ENCODE peak calls at places on chromosomes 13 and 19, in seven cellular contexts. R is left lung; Q is substantia nigra; K is ovary; E is transverse colon; A is SJCRH30; V is CD8-positive, alpha-beta T cell. I is an unnamed sample.

GRCh38 chr19:18510216-18510615 is 11.7 kb downstream of the ELL start:
- DNase-seq in R (no peak), K (no peak), V (no peak), A (no peak), Q (no peak), E (no peak), I (no peak)

GRCh38 chr13:99353836-99354235 is 46.6 kb upstream of the GPR183 start:
- DNase-seq in E (no peak), K (no peak), A (no peak), V (no peak), R (no peak), Q (no peak), I (no peak)

GRCh38 chr13:106599875-106600797 is 32.2 kb upstream of the ARGLU1 start:
- DNase-seq in K (no peak), Q (no peak), E (no peak), R (no peak), V (no peak), A (no peak), I (peak; percentile 38)

GRCh38 chr19:45500918-45501729 is 2.9 kb downstream of the PPM1N start:
- DNase-seq in Q (no peak), V (no peak), K (no peak), E (no peak), A (no peak), R (no peak), I (no peak)

GRCh38 chr19:55642153-55643002 is 1.1 kb upstream of the ZNF581 start:
- DNase-seq in R (peak; percentile 81), K (peak; percentile 61), E (peak; percentile 51), A (no peak), Q (no peak), V (peak; percentile 14), I (peak; percentile 36)

GRCh38 chr19:50777830-50778303 is 7.6 kb downstream of the GPR32 start:
- DNase-seq in A (no peak), Q (no peak), E (no peak), R (peak; percentile 63), V (no peak), K (no peak), I (no peak)

GRCh38 chr13:95842898-95843297 is 166.0 kb downstream of the DNAJC3 start:
- DNase-seq in A (no peak), E (no peak), Q (no peak), V (no peak), K (no peak), R (no peak), I (no peak)

GRCh38 chr19:5567971-5568407 is 236 bp upstream of the TINCR start:
- DNase-seq in Q (no peak), E (peak; percentile 49), R (no peak), K (no peak), V (no peak), A (no peak), I (no peak)

GRCh38 chr13:20945952-20946383 is 43.4 kb upstream of the XPO4 start:
- DNase-seq in K (no peak), E (peak; percentile 22), R (peak; percentile 80), A (no peak), Q (no peak), V (no peak), I (peak; percentile 9)

GRCh38 chr13:50400035-50400726 is 384.9 kb downstream of the KCNRG start:
- DNase-seq in Q (peak; percentile 63), R (no peak), A (no peak), E (no peak), K (no peak), V (no peak), I (peak; percentile 77)

GRCh38 chr19:35992902-35993765 is 1.9 kb upstream of the SDHAF1 start:
- DNase-seq in A (no peak), E (no peak), K (no peak), Q (no peak), R (no peak), V (no peak), I (no peak)

GRCh38 chr13:104286566-104287290 is 1220.5 kb upstream of the SLC10A2 start:
- DNase-seq in V (no peak), Q (no peak), A (peak; percentile 14), K (no peak), R (no peak), E (no peak), I (peak; percentile 39)

GRCh38 chr19:15498156-15498858 is 10.0 kb upstream of the CYP4F22 start:
- DNase-seq in K (no peak), R (no peak), E (no peak), A (no peak), V (no peak), Q (no peak), I (no peak)

GRCh38 chr19:36257512-36257876 is 42.6 kb downstream of the ZNF146 start:
- DNase-seq in V (no peak), R (no peak), E (no peak), K (peak; percentile 49), Q (peak; percentile 11), A (no peak), I (peak; percentile 58)

GRCh38 chr13:44795176-44795575 is 194.1 kb downstream of the NUFIP1 start:
- DNase-seq in E (no peak), A (no peak), R (no peak), Q (no peak), K (no peak), V (no peak), I (no peak)

GRCh38 chr19:33404916-33405315 is 31.4 kb downstream of the CEBPG start:
- DNase-seq in A (no peak), V (no peak), Q (no peak), R (peak; percentile 27), E (peak; percentile 6), K (peak; percentile 7), I (peak; percentile 1)

GRCh38 chr19:5200844-5201243 is 139.8 kb downstream of the PTPRS start:
- DNase-seq in R (no peak), Q (no peak), V (no peak), E (no peak), A (no peak), K (no peak), I (no peak)

GRCh38 chr13:102608944-102609343 is 12.2 kb downstream of the TPP2 start:
- DNase-seq in R (no peak), Q (no peak), E (no peak), K (no peak), V (no peak), A (no peak), I (no peak)

GRCh38 chr13:103036268-103036667 is 29.9 kb downstream of the SLC10A2 start:
- DNase-seq in V (no peak), R (no peak), A (no peak), K (no peak), E (no peak), Q (no peak), I (no peak)

DNA sequence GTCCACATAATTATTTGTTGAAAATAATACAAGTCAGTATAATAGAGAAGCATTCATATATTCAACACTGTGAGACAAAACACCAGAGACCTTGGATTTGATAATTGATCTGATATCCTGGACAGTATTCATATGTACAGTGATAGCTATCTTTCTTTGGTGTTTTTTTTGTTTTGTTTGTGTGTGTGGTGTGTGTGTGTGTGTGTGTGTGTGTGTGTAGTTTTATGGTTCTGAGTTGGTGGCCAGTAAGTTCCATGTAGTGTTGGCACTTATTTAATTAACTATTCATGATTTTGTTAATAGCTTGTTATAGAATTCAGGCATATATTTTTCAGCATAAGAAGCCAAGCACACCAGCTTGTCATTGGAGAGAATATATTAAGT is 1.6 kb upstream of the ANGPTL6 start:
- DNase-seq in K (no peak), V (no peak), E (no peak), A (no peak), R (no peak), Q (no peak), I (no peak)
- H3K27ac ChIP-seq in K (no peak overlapping the region), V (peak overlapping the region; percentile 91), E (no peak overlapping the region), A (no peak overlapping the region), R (no peak overlapping the region), Q (no peak overlapping the region), I (no peak overlapping the region)

GRCh38 chr13:77894743-77895142 is 23.9 kb downstream of the EDNRB start:
- DNase-seq in A (no peak), Q (no peak), E (no peak), R (no peak), V (no peak), K (no peak), I (no peak)

GRCh38 chr13:77893066-77893465 is 25.6 kb downstream of the EDNRB start:
- DNase-seq in K (no peak), Q (no peak), E (no peak), V (no peak), A (no peak), R (no peak), I (no peak)

GRCh38 chr13:77898097-77898496 is 20.5 kb downstream of the EDNRB start:
- DNase-seq in K (no peak), E (no peak), A (no peak), Q (no peak), V (no peak), R (no peak), I (no peak)

GRCh38 chr13:77896977-77897376 is 21.7 kb downstream of the EDNRB start:
- DNase-seq in E (no peak), R (no peak), V (no peak), Q (no peak), K (no peak), A (no peak), I (no peak)

DNA sequence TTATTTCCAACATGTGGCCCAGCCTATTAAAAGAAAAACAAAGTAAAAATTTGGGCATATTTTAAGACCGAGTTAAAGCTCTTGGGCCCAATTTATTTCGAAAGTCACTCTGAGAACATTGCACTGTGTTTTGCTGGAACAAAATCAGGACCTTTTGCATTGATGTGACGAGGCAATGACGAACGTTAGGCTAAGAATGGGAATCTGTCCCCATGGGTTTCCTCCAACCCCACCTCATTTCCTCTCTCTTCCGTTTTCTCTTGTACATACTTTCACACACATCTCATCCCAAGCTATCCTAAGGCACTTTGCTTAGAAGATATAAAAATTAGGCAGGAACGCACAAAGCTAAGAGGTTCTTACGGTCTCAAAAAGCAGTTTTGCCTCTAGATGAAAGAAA is 22.1 kb downstream of the EDNRB start:
- DNase-seq in A (no peak), V (no peak), Q (no peak), R (no peak), K (no peak), E (no peak), I (no peak)
- H3K27ac ChIP-seq in A (no peak overlapping the region), V (no peak overlapping the region), Q (no peak overlapping the region), R (peak overlapping the region; percentile 27), K (no peak overlapping the region), E (peak overlapping the region; percentile 23), I (peak overlapping the region; percentile 72)

DNA sequence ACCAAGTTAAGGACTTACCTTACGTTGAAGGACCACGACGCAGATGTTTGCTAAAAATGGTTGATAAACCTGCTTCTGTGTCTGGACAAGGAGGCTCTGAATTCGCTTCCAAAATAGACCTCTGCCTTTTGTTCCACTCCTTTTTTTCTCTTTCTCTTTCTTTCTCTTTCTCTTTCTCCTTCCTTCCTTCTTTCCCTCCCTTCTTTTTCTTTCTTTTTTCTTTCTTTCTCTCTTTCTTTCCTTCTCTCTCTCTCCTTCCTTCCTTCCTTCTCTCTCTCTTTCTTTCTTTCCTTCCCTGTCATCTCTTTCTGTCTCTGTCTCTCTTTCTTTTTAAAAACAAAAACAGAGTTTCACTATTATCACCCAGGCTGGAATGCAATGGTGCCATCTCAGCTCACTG is 290.7 kb downstream of the MYO16 start:
- DNase-seq in Q (no peak), E (no peak), V (no peak), R (no peak), A (no peak), K (no peak), I (no peak)
- H3K27ac ChIP-seq in Q (no peak overlapping the region), E (no peak overlapping the region), V (no peak overlapping the region), R (no peak overlapping the region), A (no peak overlapping the region), K (no peak overlapping the region), I (no peak overlapping the region)

DNA sequence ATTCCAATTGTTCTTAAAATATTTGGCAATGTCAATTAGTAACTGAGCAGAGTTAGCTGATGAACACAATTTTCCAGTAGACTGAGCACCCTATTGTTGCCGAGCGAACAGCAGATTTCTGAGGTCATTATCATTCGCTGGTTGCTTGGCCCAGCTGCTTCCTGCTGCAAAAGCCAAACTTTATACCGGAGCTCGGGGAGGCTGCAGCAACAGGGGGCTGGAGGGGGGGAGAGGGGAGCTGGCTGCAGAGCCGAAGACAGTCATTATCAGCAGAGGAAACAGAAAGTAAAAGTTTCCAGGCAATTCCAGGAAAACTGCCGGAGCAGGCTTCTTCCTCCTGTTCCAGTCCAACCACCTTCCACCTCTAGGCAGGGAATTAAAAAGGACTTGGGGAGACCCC is 77.9 kb downstream of the ZNF536 start:
- DNase-seq in Q (peak; percentile 40), K (peak; percentile 59), E (peak; percentile 17), A (peak; percentile 88), V (no peak), R (no peak), I (peak; percentile 63)
- H3K27ac ChIP-seq in Q (no peak overlapping the region), K (peak overlapping the region; percentile 22), E (peak overlapping the region; percentile 34), A (peak overlapping the region; percentile 93), V (no peak overlapping the region), R (no peak overlapping the region), I (peak overlapping the region; percentile 88)